ENCODE peak calls at places on chromosomes 5 and 9, in ten cellular contexts. One of them, this sample, is unnamed.

GRCh38 chr9:92804727-92805126 is 40.1 kb upstream of the BICD2 start:
- DNase-seq in transverse colon: no peak
- DNase-seq in right lobe of liver: no peak
- DNase-seq in astrocyte of the spinal cord: no peak
- DNase-seq in PC-9: no peak
- DNase-seq in GM13977: no peak
- DNase-seq in psoas muscle: no peak
- DNase-seq in uterus: no peak
- DNase-seq in HFF-Myc: no peak
- DNase-seq in sigmoid colon: no peak
- DNase-seq in this sample: no peak

GRCh38 chr9:124293712-124294504 is 36.2 kb downstream of the NEK6 start:
- DNase-seq in sigmoid colon: no peak
- DNase-seq in right lobe of liver: no peak
- DNase-seq in uterus: no peak
- DNase-seq in transverse colon: no peak
- DNase-seq in astrocyte of the spinal cord: no peak
- DNase-seq in HFF-Myc: no peak
- DNase-seq in GM13977: no peak
- DNase-seq in PC-9: peak
- DNase-seq in psoas muscle: no peak
- DNase-seq in this sample: no peak

GRCh38 chr5:58961631-58962280 is 378.9 kb downstream of the RAB3C start:
- DNase-seq in transverse colon: no peak
- DNase-seq in right lobe of liver: no peak
- DNase-seq in astrocyte of the spinal cord: no peak
- DNase-seq in psoas muscle: no peak
- DNase-seq in sigmoid colon: no peak
- DNase-seq in uterus: no peak
- DNase-seq in HFF-Myc: no peak
- DNase-seq in GM13977: no peak
- DNase-seq in PC-9: no peak
- DNase-seq in this sample: no peak

GRCh38 chr9:108050894-108051293 is 561.3 kb upstream of the KLF4 start:
- DNase-seq in PC-9: no peak
- DNase-seq in transverse colon: no peak
- DNase-seq in GM13977: no peak
- DNase-seq in sigmoid colon: no peak
- DNase-seq in astrocyte of the spinal cord: no peak
- DNase-seq in right lobe of liver: no peak
- DNase-seq in uterus: no peak
- DNase-seq in psoas muscle: no peak
- DNase-seq in HFF-Myc: no peak
- DNase-seq in this sample: no peak

GRCh38 chr5:61394078-61394701 is 62.1 kb downstream of the ZSWIM6 start:
- DNase-seq in transverse colon: no peak
- DNase-seq in astrocyte of the spinal cord: no peak
- DNase-seq in psoas muscle: no peak
- DNase-seq in sigmoid colon: no peak
- DNase-seq in HFF-Myc: no peak
- DNase-seq in GM13977: no peak
- DNase-seq in PC-9: no peak
- DNase-seq in uterus: no peak
- DNase-seq in right lobe of liver: no peak
- DNase-seq in this sample: no peak

GRCh38 chr9:123400926-123401503 is 45.0 kb downstream of the CRB2 start:
- DNase-seq in uterus: no peak
- DNase-seq in GM13977: no peak
- DNase-seq in PC-9: no peak
- DNase-seq in astrocyte of the spinal cord: no peak
- DNase-seq in right lobe of liver: no peak
- DNase-seq in psoas muscle: no peak
- DNase-seq in HFF-Myc: no peak
- DNase-seq in transverse colon: no peak
- DNase-seq in sigmoid colon: no peak
- DNase-seq in this sample: no peak

GRCh38 chr9:89361816-89362646 is 43.7 kb downstream of the SECISBP2 start:
- DNase-seq in transverse colon: no peak
- DNase-seq in HFF-Myc: no peak
- DNase-seq in GM13977: no peak
- DNase-seq in sigmoid colon: peak
- DNase-seq in astrocyte of the spinal cord: no peak
- DNase-seq in PC-9: no peak
- DNase-seq in psoas muscle: no peak
- DNase-seq in right lobe of liver: peak
- DNase-seq in uterus: no peak
- DNase-seq in this sample: no peak

GRCh38 chr9:113386571-113387393 is 10.0 kb upstream of the HDHD3 start:
- DNase-seq in PC-9: no peak
- DNase-seq in astrocyte of the spinal cord: no peak
- DNase-seq in uterus: no peak
- DNase-seq in sigmoid colon: no peak
- DNase-seq in transverse colon: no peak
- DNase-seq in psoas muscle: no peak
- DNase-seq in right lobe of liver: no peak
- DNase-seq in HFF-Myc: no peak
- DNase-seq in GM13977: no peak
- DNase-seq in this sample: no peak

GRCh38 chr5:170181902-170182301 is 50.9 kb upstream of the C5orf58 start:
- DNase-seq in uterus: no peak
- DNase-seq in GM13977: no peak
- DNase-seq in astrocyte of the spinal cord: no peak
- DNase-seq in psoas muscle: no peak
- DNase-seq in right lobe of liver: no peak
- DNase-seq in sigmoid colon: no peak
- DNase-seq in transverse colon: no peak
- DNase-seq in PC-9: no peak
- DNase-seq in HFF-Myc: no peak
- DNase-seq in this sample: no peak

GRCh38 chr5:128498844-128499455 is 39.1 kb downstream of the FBN2 start:
- DNase-seq in GM13977: peak
- DNase-seq in transverse colon: no peak
- DNase-seq in right lobe of liver: no peak
- DNase-seq in sigmoid colon: no peak
- DNase-seq in astrocyte of the spinal cord: peak
- DNase-seq in PC-9: no peak
- DNase-seq in uterus: no peak
- DNase-seq in psoas muscle: no peak
- DNase-seq in HFF-Myc: peak
- DNase-seq in this sample: peak

GRCh38 chr5:128494516-128494915 is 43.5 kb downstream of the FBN2 start:
- DNase-seq in GM13977: no peak
- DNase-seq in astrocyte of the spinal cord: no peak
- DNase-seq in PC-9: no peak
- DNase-seq in uterus: no peak
- DNase-seq in right lobe of liver: no peak
- DNase-seq in transverse colon: no peak
- DNase-seq in psoas muscle: no peak
- DNase-seq in sigmoid colon: no peak
- DNase-seq in HFF-Myc: no peak
- DNase-seq in this sample: peak

GRCh38 chr5:128491291-128491690 is 46.8 kb downstream of the FBN2 start:
- DNase-seq in psoas muscle: no peak
- DNase-seq in GM13977: no peak
- DNase-seq in right lobe of liver: no peak
- DNase-seq in astrocyte of the spinal cord: no peak
- DNase-seq in HFF-Myc: no peak
- DNase-seq in sigmoid colon: no peak
- DNase-seq in transverse colon: no peak
- DNase-seq in uterus: no peak
- DNase-seq in PC-9: no peak
- DNase-seq in this sample: no peak

DNA sequence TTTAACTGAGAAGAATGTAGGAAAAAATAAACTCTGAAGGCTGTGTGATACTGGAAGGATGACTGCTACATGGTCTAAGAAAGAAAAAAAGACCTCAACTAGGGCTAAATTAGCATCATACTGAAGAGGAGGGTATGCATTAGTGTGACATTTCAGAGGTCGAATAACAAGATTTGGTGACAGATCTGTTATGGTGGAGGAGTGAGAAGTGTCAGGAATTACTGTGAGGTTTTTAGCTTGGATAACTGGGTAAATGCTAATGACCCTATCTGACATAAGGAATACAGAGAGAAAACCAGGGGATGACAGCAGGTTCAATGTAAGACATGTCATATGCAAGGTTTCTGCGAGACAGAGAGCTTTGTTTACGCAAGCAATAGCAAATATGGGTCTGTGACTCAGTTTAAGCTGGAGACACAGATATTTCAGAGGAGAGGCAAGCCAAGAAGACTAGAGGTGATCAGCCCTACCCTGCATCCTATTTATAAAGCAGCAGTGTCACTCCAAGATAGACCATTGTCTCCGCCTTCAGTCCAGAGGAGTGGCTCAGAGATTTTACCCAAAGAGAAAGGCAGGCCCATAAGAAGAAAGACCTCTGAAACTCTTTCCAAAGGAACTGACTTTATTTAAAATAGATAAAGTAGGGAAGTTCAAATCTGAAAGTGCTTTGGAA is 44.3 kb downstream of the FBN2 start:
- DNase-seq in astrocyte of the spinal cord: no peak
- DNase-seq in PC-9: no peak
- DNase-seq in HFF-Myc: no peak
- DNase-seq in right lobe of liver: no peak
- DNase-seq in uterus: no peak
- DNase-seq in GM13977: no peak
- DNase-seq in sigmoid colon: no peak
- DNase-seq in transverse colon: no peak
- DNase-seq in psoas muscle: no peak
- DNase-seq in this sample: no peak
- TF ChIP-seq CTCF in astrocyte of the spinal cord: no peak
- TF ChIP-seq CTCF in PC-9: no peak
- TF ChIP-seq CTCF in HFF-Myc: no peak
- TF ChIP-seq CTCF in right lobe of liver: no peak
- TF ChIP-seq CTCF in uterus: no peak
- TF ChIP-seq CTCF in GM13977: no peak
- TF ChIP-seq CTCF in sigmoid colon: no peak
- TF ChIP-seq CTCF in transverse colon: no peak
- TF ChIP-seq CTCF in psoas muscle: no peak
- TF ChIP-seq CTCF in this sample: no peak

DNA sequence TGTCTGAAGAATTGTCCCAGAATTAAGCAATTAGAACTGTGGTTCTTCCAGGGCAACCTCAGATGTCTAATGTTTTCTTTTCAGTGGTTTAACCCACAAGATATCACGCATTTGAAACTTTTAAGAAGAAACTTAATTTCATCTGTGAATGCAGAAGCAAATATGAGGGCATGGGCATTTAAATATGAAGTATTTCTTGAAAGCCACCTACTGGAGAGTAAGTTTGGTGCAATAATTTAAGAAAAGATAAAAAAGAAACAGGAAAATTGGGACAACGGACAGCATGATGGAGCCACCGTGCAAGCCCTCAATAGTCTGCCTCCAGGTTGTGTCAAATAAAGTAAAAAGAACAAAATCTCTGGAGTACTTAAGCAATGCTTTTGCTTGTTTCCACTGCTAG is 1.2 kb upstream of the CAPSL start:
- DNase-seq in right lobe of liver: no peak
- DNase-seq in HFF-Myc: no peak
- DNase-seq in psoas muscle: no peak
- DNase-seq in uterus: no peak
- DNase-seq in transverse colon: no peak
- DNase-seq in GM13977: no peak
- DNase-seq in PC-9: no peak
- DNase-seq in sigmoid colon: no peak
- DNase-seq in astrocyte of the spinal cord: no peak
- DNase-seq in this sample: no peak
- TF ChIP-seq CTCF in right lobe of liver: no peak
- TF ChIP-seq CTCF in HFF-Myc: peak
- TF ChIP-seq CTCF in psoas muscle: no peak
- TF ChIP-seq CTCF in uterus: no peak
- TF ChIP-seq CTCF in transverse colon: no peak
- TF ChIP-seq CTCF in GM13977: no peak
- TF ChIP-seq CTCF in PC-9: peak
- TF ChIP-seq CTCF in sigmoid colon: no peak
- TF ChIP-seq CTCF in astrocyte of the spinal cord: no peak
- TF ChIP-seq CTCF in this sample: no peak

DNA sequence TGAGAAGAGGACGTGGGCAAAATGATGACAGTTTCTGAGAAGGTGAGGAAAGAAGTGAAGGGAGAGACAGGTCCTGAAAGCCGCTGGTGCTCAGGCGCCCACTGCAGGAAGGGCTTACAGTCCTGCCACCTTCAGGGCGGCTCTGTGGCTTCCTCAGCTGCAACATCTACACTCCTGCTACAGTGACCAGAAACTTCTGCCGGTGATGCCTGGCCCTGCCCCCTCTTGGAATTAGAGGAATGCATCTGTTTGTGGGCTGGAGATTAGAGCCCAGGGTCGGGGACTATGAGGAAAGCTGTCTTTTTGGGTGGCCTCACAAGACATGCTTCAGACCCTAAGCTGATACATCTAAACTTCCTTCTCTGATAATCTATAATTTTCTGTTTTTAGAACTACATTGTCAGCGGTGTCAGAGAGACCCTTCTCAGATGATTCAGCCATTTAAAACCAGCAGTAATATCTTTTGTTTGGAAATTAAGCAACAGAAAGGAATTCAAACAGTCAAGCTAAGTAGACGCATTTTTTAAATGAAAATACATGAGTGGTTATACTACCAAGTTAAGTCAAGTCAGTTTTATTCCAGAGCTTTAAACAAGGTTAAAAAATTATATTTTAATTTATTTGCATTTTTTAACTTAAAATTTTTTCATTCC is 30.4 kb downstream of the PRDM6 start:
- DNase-seq in sigmoid colon: no peak
- DNase-seq in astrocyte of the spinal cord: peak
- DNase-seq in right lobe of liver: no peak
- DNase-seq in GM13977: no peak
- DNase-seq in psoas muscle: no peak
- DNase-seq in HFF-Myc: no peak
- DNase-seq in uterus: no peak
- DNase-seq in PC-9: peak
- DNase-seq in transverse colon: no peak
- DNase-seq in this sample: peak
- TF ChIP-seq CTCF in sigmoid colon: no peak
- TF ChIP-seq CTCF in astrocyte of the spinal cord: peak
- TF ChIP-seq CTCF in right lobe of liver: no peak
- TF ChIP-seq CTCF in GM13977: no peak
- TF ChIP-seq CTCF in psoas muscle: no peak
- TF ChIP-seq CTCF in HFF-Myc: no peak
- TF ChIP-seq CTCF in uterus: no peak
- TF ChIP-seq CTCF in PC-9: no peak
- TF ChIP-seq CTCF in transverse colon: no peak
- TF ChIP-seq CTCF in this sample: no peak

GRCh38 chr5:114448496-114448895 is 86.6 kb downstream of the KCNN2 start:
- DNase-seq in psoas muscle: no peak
- DNase-seq in right lobe of liver: no peak
- DNase-seq in transverse colon: no peak
- DNase-seq in uterus: no peak
- DNase-seq in sigmoid colon: no peak
- DNase-seq in PC-9: no peak
- DNase-seq in astrocyte of the spinal cord: no peak
- DNase-seq in GM13977: no peak
- DNase-seq in HFF-Myc: no peak
- DNase-seq in this sample: no peak
- TF ChIP-seq CTCF in psoas muscle: no peak
- TF ChIP-seq CTCF in right lobe of liver: no peak
- TF ChIP-seq CTCF in transverse colon: no peak
- TF ChIP-seq CTCF in uterus: no peak
- TF ChIP-seq CTCF in sigmoid colon: no peak
- TF ChIP-seq CTCF in PC-9: no peak
- TF ChIP-seq CTCF in astrocyte of the spinal cord: no peak
- TF ChIP-seq CTCF in GM13977: no peak
- TF ChIP-seq CTCF in HFF-Myc: no peak
- TF ChIP-seq CTCF in this sample: no peak

This sample was measured in Calu3.